ENCODE peak calls at places on chromosomes 7 and 10, in eight cellular contexts. One of them, this sample, is unnamed.

GRCh38 chr7:64951250-64951848 is 39.5 kb downstream of the ZNF117 start:
- DNase-seq in T-helper 17 cell: no peak
- DNase-seq in LoVo: peak; percentile 63
- DNase-seq in skeletal muscle cell: peak; percentile 7
- DNase-seq in H54: peak; percentile 18
- DNase-seq in Daoy: peak; percentile 60
- DNase-seq in stimulated activated naive CD4-positive, alpha-beta T cell: peak; percentile 47
- DNase-seq in posterior vena cava: no peak
- DNase-seq in this sample: peak; percentile 28

GRCh38 chr10:78361031-78361430 is 327.4 kb downstream of the RPS24 start:
- DNase-seq in T-helper 17 cell: no peak
- DNase-seq in Daoy: no peak
- DNase-seq in skeletal muscle cell: no peak
- DNase-seq in stimulated activated naive CD4-positive, alpha-beta T cell: no peak
- DNase-seq in H54: no peak
- DNase-seq in LoVo: no peak
- DNase-seq in posterior vena cava: no peak
- DNase-seq in this sample: no peak

GRCh38 chr7:20306499-20306946 is 24.2 kb upstream of the ITGB8 start:
- DNase-seq in Daoy: peak; percentile 82
- DNase-seq in skeletal muscle cell: no peak
- DNase-seq in T-helper 17 cell: no peak
- DNase-seq in H54: no peak
- DNase-seq in stimulated activated naive CD4-positive, alpha-beta T cell: no peak
- DNase-seq in posterior vena cava: no peak
- DNase-seq in LoVo: no peak
- DNase-seq in this sample: no peak

GRCh38 chr10:77103213-77103612 is 534.4 kb downstream of the KCNMA1 start:
- DNase-seq in skeletal muscle cell: no peak
- DNase-seq in Daoy: no peak
- DNase-seq in H54: no peak
- DNase-seq in stimulated activated naive CD4-positive, alpha-beta T cell: no peak
- DNase-seq in LoVo: no peak
- DNase-seq in posterior vena cava: no peak
- DNase-seq in T-helper 17 cell: no peak
- DNase-seq in this sample: no peak

GRCh38 chr7:27171636-27172387 is 2.3 kb downstream of the HOXA10 start:
- DNase-seq in H54: no peak
- DNase-seq in posterior vena cava: no peak
- DNase-seq in T-helper 17 cell: peak; percentile 3
- DNase-seq in skeletal muscle cell: no peak
- DNase-seq in stimulated activated naive CD4-positive, alpha-beta T cell: no peak
- DNase-seq in LoVo: no peak
- DNase-seq in Daoy: no peak
- DNase-seq in this sample: peak; percentile 86

GRCh38 chr10:31011017-31011659 is 20.5 kb downstream of the ZNF438 start:
- DNase-seq in Daoy: no peak
- DNase-seq in skeletal muscle cell: no peak
- DNase-seq in posterior vena cava: no peak
- DNase-seq in LoVo: peak; percentile 52
- DNase-seq in T-helper 17 cell: no peak
- DNase-seq in H54: no peak
- DNase-seq in stimulated activated naive CD4-positive, alpha-beta T cell: no peak
- DNase-seq in this sample: no peak

GRCh38 chr10:35493196-35494118 is 111.7 kb upstream of the GJD4 start:
- DNase-seq in skeletal muscle cell: no peak
- DNase-seq in stimulated activated naive CD4-positive, alpha-beta T cell: no peak
- DNase-seq in T-helper 17 cell: no peak
- DNase-seq in Daoy: no peak
- DNase-seq in LoVo: peak; percentile 52
- DNase-seq in posterior vena cava: no peak
- DNase-seq in H54: no peak
- DNase-seq in this sample: no peak

GRCh38 chr7:30865821-30866220 is 45.8 kb upstream of the AQP1 start:
- DNase-seq in T-helper 17 cell: no peak
- DNase-seq in posterior vena cava: no peak
- DNase-seq in LoVo: no peak
- DNase-seq in skeletal muscle cell: no peak
- DNase-seq in stimulated activated naive CD4-positive, alpha-beta T cell: no peak
- DNase-seq in Daoy: no peak
- DNase-seq in H54: no peak
- DNase-seq in this sample: no peak

GRCh38 chr10:92750788-92751533 is 61.2 kb downstream of the HHEX start:
- DNase-seq in posterior vena cava: no peak
- DNase-seq in T-helper 17 cell: no peak
- DNase-seq in stimulated activated naive CD4-positive, alpha-beta T cell: no peak
- DNase-seq in LoVo: no peak
- DNase-seq in H54: no peak
- DNase-seq in skeletal muscle cell: no peak
- DNase-seq in Daoy: no peak
- DNase-seq in this sample: no peak

GRCh38 chr7:24336461-24336860 is 52.5 kb downstream of the NPY start:
- DNase-seq in posterior vena cava: no peak
- DNase-seq in LoVo: no peak
- DNase-seq in stimulated activated naive CD4-positive, alpha-beta T cell: no peak
- DNase-seq in T-helper 17 cell: no peak
- DNase-seq in Daoy: peak; percentile 54
- DNase-seq in skeletal muscle cell: no peak
- DNase-seq in H54: no peak
- DNase-seq in this sample: no peak

GRCh38 chr7:155166673-155167370 is 96.7 kb downstream of the HTR5A start:
- DNase-seq in Daoy: peak; percentile 94
- DNase-seq in T-helper 17 cell: no peak
- DNase-seq in skeletal muscle cell: peak; percentile 87
- DNase-seq in stimulated activated naive CD4-positive, alpha-beta T cell: no peak
- DNase-seq in H54: peak; percentile 91
- DNase-seq in posterior vena cava: no peak
- DNase-seq in LoVo: peak; percentile 92
- DNase-seq in this sample: no peak

GRCh38 chr7:22350466-22351328 is 6.3 kb downstream of the RAPGEF5 start:
- DNase-seq in posterior vena cava: no peak
- DNase-seq in stimulated activated naive CD4-positive, alpha-beta T cell: no peak
- DNase-seq in H54: no peak
- DNase-seq in T-helper 17 cell: no peak
- DNase-seq in Daoy: peak; percentile 76
- DNase-seq in skeletal muscle cell: no peak
- DNase-seq in LoVo: peak; percentile 78
- DNase-seq in this sample: peak; percentile 31

GRCh38 chr10:89582022-89582421 is 46.6 kb upstream of the SLC16A12 start:
- DNase-seq in skeletal muscle cell: no peak
- DNase-seq in LoVo: no peak
- DNase-seq in stimulated activated naive CD4-positive, alpha-beta T cell: no peak
- DNase-seq in T-helper 17 cell: no peak
- DNase-seq in H54: no peak
- DNase-seq in posterior vena cava: no peak
- DNase-seq in Daoy: no peak
- DNase-seq in this sample: no peak

GRCh38 chr10:14798631-14799030 is 23.9 kb upstream of the FAM107B start:
- DNase-seq in H54: no peak
- DNase-seq in stimulated activated naive CD4-positive, alpha-beta T cell: no peak
- DNase-seq in T-helper 17 cell: no peak
- DNase-seq in LoVo: no peak
- DNase-seq in Daoy: no peak
- DNase-seq in posterior vena cava: no peak
- DNase-seq in skeletal muscle cell: no peak
- DNase-seq in this sample: no peak

GRCh38 chr10:49325916-49326783 is 27.2 kb downstream of the C10orf71 start:
- DNase-seq in T-helper 17 cell: no peak
- DNase-seq in H54: no peak
- DNase-seq in skeletal muscle cell: no peak
- DNase-seq in LoVo: no peak
- DNase-seq in Daoy: no peak
- DNase-seq in posterior vena cava: no peak
- DNase-seq in stimulated activated naive CD4-positive, alpha-beta T cell: no peak
- DNase-seq in this sample: no peak

GRCh38 chr7:142886866-142887265 is 1.3 kb upstream of the TRPV6 start:
- DNase-seq in T-helper 17 cell: no peak
- DNase-seq in H54: no peak
- DNase-seq in stimulated activated naive CD4-positive, alpha-beta T cell: no peak
- DNase-seq in Daoy: no peak
- DNase-seq in LoVo: no peak
- DNase-seq in skeletal muscle cell: no peak
- DNase-seq in posterior vena cava: peak; percentile 18
- DNase-seq in this sample: no peak

GRCh38 chr7:37105119-37105518 is 343.5 kb downstream of the ELMO1 start:
- DNase-seq in LoVo: no peak
- DNase-seq in H54: no peak
- DNase-seq in posterior vena cava: no peak
- DNase-seq in T-helper 17 cell: no peak
- DNase-seq in skeletal muscle cell: no peak
- DNase-seq in Daoy: no peak
- DNase-seq in stimulated activated naive CD4-positive, alpha-beta T cell: no peak
- DNase-seq in this sample: no peak

GRCh38 chr10:91590904-91591791 is 41.7 kb downstream of the PPP1R3C start:
- DNase-seq in LoVo: peak; percentile 50
- DNase-seq in T-helper 17 cell: no peak
- DNase-seq in posterior vena cava: no peak
- DNase-seq in H54: peak; percentile 34
- DNase-seq in stimulated activated naive CD4-positive, alpha-beta T cell: no peak
- DNase-seq in skeletal muscle cell: peak; percentile 67
- DNase-seq in Daoy: peak; percentile 30
- DNase-seq in this sample: no peak

GRCh38 chr10:101071266-101071884 is 9.6 kb downstream of the KAZALD1 start:
- DNase-seq in LoVo: no peak
- DNase-seq in Daoy: no peak
- DNase-seq in posterior vena cava: no peak
- DNase-seq in skeletal muscle cell: no peak
- DNase-seq in stimulated activated naive CD4-positive, alpha-beta T cell: no peak
- DNase-seq in T-helper 17 cell: no peak
- DNase-seq in H54: no peak
- DNase-seq in this sample: no peak

GRCh38 chr10:86644412-86645110 is 9.8 kb upstream of the OPN4 start:
- DNase-seq in stimulated activated naive CD4-positive, alpha-beta T cell: no peak
- DNase-seq in H54: no peak
- DNase-seq in T-helper 17 cell: no peak
- DNase-seq in LoVo: no peak
- DNase-seq in Daoy: no peak
- DNase-seq in posterior vena cava: peak; percentile 73
- DNase-seq in skeletal muscle cell: peak; percentile 43
- DNase-seq in this sample: no peak

GRCh38 chr7:22485189-22485588 is 14.8 kb downstream of the STEAP1B start:
- DNase-seq in Daoy: no peak
- DNase-seq in stimulated activated naive CD4-positive, alpha-beta T cell: no peak
- DNase-seq in T-helper 17 cell: no peak
- DNase-seq in posterior vena cava: no peak
- DNase-seq in H54: no peak
- DNase-seq in skeletal muscle cell: no peak
- DNase-seq in LoVo: no peak
- DNase-seq in this sample: no peak

GRCh38 chr7:1447551-1448244 is 11.6 kb downstream of the MICALL2 start:
- DNase-seq in posterior vena cava: no peak
- DNase-seq in skeletal muscle cell: no peak
- DNase-seq in H54: no peak
- DNase-seq in LoVo: no peak
- DNase-seq in T-helper 17 cell: no peak
- DNase-seq in Daoy: no peak
- DNase-seq in stimulated activated naive CD4-positive, alpha-beta T cell: no peak
- DNase-seq in this sample: no peak

GRCh38 chr10:125064681-125065492 is 95.5 kb downstream of the CTBP2 start:
- DNase-seq in T-helper 17 cell: no peak
- DNase-seq in posterior vena cava: no peak
- DNase-seq in LoVo: peak; percentile 90
- DNase-seq in stimulated activated naive CD4-positive, alpha-beta T cell: no peak
- DNase-seq in H54: no peak
- DNase-seq in Daoy: peak; percentile 47
- DNase-seq in skeletal muscle cell: no peak
- DNase-seq in this sample: peak; percentile 72

GRCh38 chr7:38229386-38229785 is 44.0 kb downstream of the TARP start:
- DNase-seq in Daoy: peak; percentile 83
- DNase-seq in T-helper 17 cell: no peak
- DNase-seq in stimulated activated naive CD4-positive, alpha-beta T cell: no peak
- DNase-seq in posterior vena cava: no peak
- DNase-seq in H54: peak; percentile 25
- DNase-seq in LoVo: no peak
- DNase-seq in skeletal muscle cell: peak; percentile 48
- DNase-seq in this sample: no peak

GRCh38 chr10:26557641-26558014 is 119.5 kb downstream of the APBB1IP start:
- DNase-seq in posterior vena cava: no peak
- DNase-seq in H54: no peak
- DNase-seq in LoVo: no peak
- DNase-seq in skeletal muscle cell: no peak
- DNase-seq in stimulated activated naive CD4-positive, alpha-beta T cell: no peak
- DNase-seq in T-helper 17 cell: no peak
- DNase-seq in Daoy: peak; percentile 59
- DNase-seq in this sample: no peak

GRCh38 chr7:45969940-45970339 is 48.9 kb upstream of the IGFBP3 start:
- DNase-seq in Daoy: no peak
- DNase-seq in skeletal muscle cell: no peak
- DNase-seq in H54: no peak
- DNase-seq in posterior vena cava: no peak
- DNase-seq in stimulated activated naive CD4-positive, alpha-beta T cell: no peak
- DNase-seq in T-helper 17 cell: no peak
- DNase-seq in LoVo: no peak
- DNase-seq in this sample: no peak

This sample was measured in NCI-H526.